ENCODE peak calls at places on chromosomes 11 and 22, in ten cellular contexts. One of them, this sample, is unnamed.

GRCh38 chr11:120056301-120057027 is 81.4 kb downstream of the TRIM29 start:
- DNase-seq in DND-41: no peak
- DNase-seq in WTC11: no peak
- DNase-seq in lower lobe of right lung: no peak
- DNase-seq in fibroblast of pulmonary artery: no peak
- DNase-seq in D721Med: no peak
- DNase-seq in mucosa of descending colon: no peak
- DNase-seq in HFFc6: no peak
- DNase-seq in lung: no peak
- DNase-seq in fibroblast of the aortic adventitia: no peak
- DNase-seq in this sample: no peak

GRCh38 chr11:78796956-78797355 is 222.3 kb upstream of the NARS2 start:
- DNase-seq in DND-41: no peak
- DNase-seq in WTC11: no peak
- DNase-seq in lower lobe of right lung: no peak
- DNase-seq in fibroblast of pulmonary artery: peak
- DNase-seq in D721Med: no peak
- DNase-seq in mucosa of descending colon: no peak
- DNase-seq in HFFc6: peak
- DNase-seq in lung: no peak
- DNase-seq in fibroblast of the aortic adventitia: peak
- DNase-seq in this sample: no peak

GRCh38 chr11:120271672-120272071 is 31.7 kb downstream of the POU2F3 start:
- DNase-seq in DND-41: no peak
- DNase-seq in WTC11: no peak
- DNase-seq in lower lobe of right lung: no peak
- DNase-seq in fibroblast of pulmonary artery: no peak
- DNase-seq in D721Med: no peak
- DNase-seq in mucosa of descending colon: no peak
- DNase-seq in HFFc6: no peak
- DNase-seq in lung: no peak
- DNase-seq in fibroblast of the aortic adventitia: no peak
- DNase-seq in this sample: no peak

GRCh38 chr22:42202669-42203068 is 67.8 kb downstream of the TCF20 start:
- DNase-seq in DND-41: no peak
- DNase-seq in WTC11: no peak
- DNase-seq in lower lobe of right lung: no peak
- DNase-seq in fibroblast of pulmonary artery: peak
- DNase-seq in D721Med: no peak
- DNase-seq in mucosa of descending colon: no peak
- DNase-seq in HFFc6: no peak
- DNase-seq in lung: no peak
- DNase-seq in fibroblast of the aortic adventitia: no peak
- DNase-seq in this sample: peak

GRCh38 chr22:36828815-36829214 is 12.0 kb upstream of the PVALB start:
- DNase-seq in DND-41: no peak
- DNase-seq in WTC11: no peak
- DNase-seq in lower lobe of right lung: no peak
- DNase-seq in fibroblast of pulmonary artery: no peak
- DNase-seq in D721Med: no peak
- DNase-seq in mucosa of descending colon: no peak
- DNase-seq in HFFc6: no peak
- DNase-seq in lung: no peak
- DNase-seq in fibroblast of the aortic adventitia: no peak
- DNase-seq in this sample: no peak

GRCh38 chr11:92125316-92125715 is 99.3 kb upstream of the FAT3 start:
- DNase-seq in DND-41: no peak
- DNase-seq in WTC11: no peak
- DNase-seq in lower lobe of right lung: no peak
- DNase-seq in fibroblast of pulmonary artery: no peak
- DNase-seq in D721Med: no peak
- DNase-seq in mucosa of descending colon: no peak
- DNase-seq in HFFc6: no peak
- DNase-seq in lung: no peak
- DNase-seq in fibroblast of the aortic adventitia: no peak
- DNase-seq in this sample: no peak

GRCh38 chr22:19174106-19175025 is 4.2 kb downstream of the SLC25A1 start:
- DNase-seq in DND-41: no peak
- DNase-seq in WTC11: peak
- DNase-seq in lower lobe of right lung: no peak
- DNase-seq in fibroblast of pulmonary artery: peak
- DNase-seq in D721Med: no peak
- DNase-seq in mucosa of descending colon: peak
- DNase-seq in HFFc6: peak
- DNase-seq in lung: no peak
- DNase-seq in fibroblast of the aortic adventitia: peak
- DNase-seq in this sample: no peak

GRCh38 chr11:3665336-3666022 is 5.7 kb downstream of the CHRNA10 start:
- DNase-seq in DND-41: no peak
- DNase-seq in WTC11: no peak
- DNase-seq in lower lobe of right lung: no peak
- DNase-seq in fibroblast of pulmonary artery: no peak
- DNase-seq in D721Med: no peak
- DNase-seq in mucosa of descending colon: no peak
- DNase-seq in HFFc6: no peak
- DNase-seq in lung: no peak
- DNase-seq in fibroblast of the aortic adventitia: no peak
- DNase-seq in this sample: no peak

GRCh38 chr22:22042599-22043295 is 60.2 kb upstream of the TOP3B start:
- DNase-seq in DND-41: no peak
- DNase-seq in WTC11: no peak
- DNase-seq in lower lobe of right lung: no peak
- DNase-seq in fibroblast of pulmonary artery: no peak
- DNase-seq in D721Med: no peak
- DNase-seq in mucosa of descending colon: no peak
- DNase-seq in HFFc6: no peak
- DNase-seq in lung: no peak
- DNase-seq in fibroblast of the aortic adventitia: no peak
- DNase-seq in this sample: no peak

GRCh38 chr22:22045576-22046335 is 63.2 kb upstream of the TOP3B start:
- DNase-seq in DND-41: no peak
- DNase-seq in WTC11: no peak
- DNase-seq in lower lobe of right lung: no peak
- DNase-seq in fibroblast of pulmonary artery: no peak
- DNase-seq in D721Med: no peak
- DNase-seq in mucosa of descending colon: no peak
- DNase-seq in HFFc6: no peak
- DNase-seq in lung: no peak
- DNase-seq in fibroblast of the aortic adventitia: no peak
- DNase-seq in this sample: no peak

GRCh38 chr22:22044153-22044552 is 61.6 kb upstream of the TOP3B start:
- DNase-seq in DND-41: no peak
- DNase-seq in WTC11: no peak
- DNase-seq in lower lobe of right lung: no peak
- DNase-seq in fibroblast of pulmonary artery: no peak
- DNase-seq in D721Med: no peak
- DNase-seq in mucosa of descending colon: no peak
- DNase-seq in HFFc6: no peak
- DNase-seq in lung: no peak
- DNase-seq in fibroblast of the aortic adventitia: no peak
- DNase-seq in this sample: no peak

GRCh38 chr22:22042009-22042408 is 59.4 kb upstream of the TOP3B start:
- DNase-seq in DND-41: no peak
- DNase-seq in WTC11: no peak
- DNase-seq in lower lobe of right lung: no peak
- DNase-seq in fibroblast of pulmonary artery: no peak
- DNase-seq in D721Med: no peak
- DNase-seq in mucosa of descending colon: no peak
- DNase-seq in HFFc6: no peak
- DNase-seq in lung: no peak
- DNase-seq in fibroblast of the aortic adventitia: no peak
- DNase-seq in this sample: no peak

DNA sequence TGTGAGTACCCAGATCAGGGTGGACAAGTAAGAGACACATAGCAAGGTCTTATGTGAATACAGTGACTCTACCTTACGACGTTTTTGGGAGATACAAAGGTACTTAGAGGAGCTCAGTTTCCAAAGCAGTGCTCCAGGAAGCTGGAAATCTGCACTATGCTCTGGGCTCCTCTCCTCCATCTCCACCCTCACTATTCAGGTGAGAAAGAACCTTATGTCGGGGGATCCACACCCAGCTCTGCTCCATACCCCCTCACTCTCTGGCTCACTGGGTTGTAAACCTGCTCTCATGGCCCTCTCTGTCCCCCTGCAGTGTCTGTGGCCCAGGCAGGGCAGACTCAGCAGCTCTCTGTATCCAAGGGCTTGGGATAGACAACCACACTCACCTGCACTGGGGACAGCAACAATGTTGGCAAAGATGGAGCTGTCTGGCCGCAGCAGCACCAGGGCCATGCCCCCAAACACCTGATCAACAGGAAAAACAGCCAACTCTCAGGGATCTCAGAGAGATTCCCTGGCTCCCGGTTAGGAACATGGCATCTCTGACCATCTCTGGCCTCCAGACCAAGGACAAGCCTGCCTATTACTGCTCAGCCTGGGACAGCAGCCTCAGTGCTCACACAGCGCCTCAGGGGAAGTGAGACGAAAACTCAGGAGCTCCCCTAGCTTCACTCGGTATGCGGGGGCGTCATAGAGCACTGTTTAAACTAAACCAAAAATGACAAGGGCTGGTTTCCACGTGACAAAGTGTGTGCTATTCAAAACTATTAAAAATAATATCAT is 60.9 kb upstream of the TOP3B start:
- DNase-seq in DND-41: no peak
- DNase-seq in WTC11: no peak
- DNase-seq in lower lobe of right lung: no peak
- DNase-seq in fibroblast of pulmonary artery: no peak
- DNase-seq in D721Med: no peak
- DNase-seq in mucosa of descending colon: no peak
- DNase-seq in HFFc6: no peak
- DNase-seq in lung: no peak
- DNase-seq in fibroblast of the aortic adventitia: no peak
- DNase-seq in this sample: no peak
- TF ChIP-seq CTCF in DND-41: no peak
- TF ChIP-seq CTCF in WTC11: no peak
- TF ChIP-seq CTCF in lower lobe of right lung: no peak
- TF ChIP-seq CTCF in fibroblast of pulmonary artery: no peak
- TF ChIP-seq CTCF in D721Med: no peak
- TF ChIP-seq CTCF in mucosa of descending colon: no peak
- TF ChIP-seq CTCF in HFFc6: no peak
- TF ChIP-seq CTCF in lung: no peak
- TF ChIP-seq CTCF in fibroblast of the aortic adventitia: no peak
- TF ChIP-seq CTCF in this sample: no peak

DNA sequence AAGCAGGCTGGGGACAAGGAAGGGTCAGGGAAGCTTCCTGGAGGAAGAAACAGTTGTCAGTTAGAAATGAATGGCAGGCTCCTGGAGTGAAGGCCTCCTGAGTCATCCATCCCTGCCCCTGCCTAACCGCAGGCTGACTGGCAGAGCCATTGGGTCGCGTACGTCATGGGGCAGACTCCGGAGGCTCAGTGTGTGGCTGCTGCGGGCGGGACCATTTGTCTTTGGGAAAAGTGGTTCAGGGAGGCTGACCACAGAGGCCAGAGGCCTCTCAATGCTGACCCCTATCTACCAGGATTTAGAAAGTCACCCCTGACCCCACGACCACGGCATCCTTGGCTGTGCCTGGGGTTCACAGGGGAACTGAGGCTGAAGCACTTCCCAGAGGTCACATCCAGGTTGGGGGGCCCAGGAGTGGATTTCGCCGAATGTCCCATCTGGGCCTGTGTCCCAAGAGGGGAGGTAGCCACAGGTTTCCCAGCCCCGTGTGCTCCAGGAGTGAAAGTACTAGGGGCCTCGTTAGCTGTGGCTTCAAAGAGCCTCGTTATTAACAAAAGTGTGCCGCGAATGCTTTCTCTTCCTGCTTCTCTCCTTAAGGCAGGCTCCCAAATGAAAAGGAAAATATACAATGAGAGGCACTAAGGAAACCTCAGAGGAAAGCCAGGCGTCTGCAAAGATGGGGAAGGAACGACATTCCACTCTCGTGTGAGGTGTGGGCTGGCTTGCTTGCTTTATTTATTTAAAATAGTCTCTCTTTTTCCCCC is 58.9 kb downstream of the FLRT1 start:
- DNase-seq in DND-41: no peak
- DNase-seq in WTC11: no peak
- DNase-seq in lower lobe of right lung: no peak
- DNase-seq in fibroblast of pulmonary artery: peak
- DNase-seq in D721Med: no peak
- DNase-seq in mucosa of descending colon: no peak
- DNase-seq in HFFc6: peak
- DNase-seq in lung: no peak
- DNase-seq in fibroblast of the aortic adventitia: peak
- DNase-seq in this sample: peak
- TF ChIP-seq CTCF in DND-41: no peak
- TF ChIP-seq CTCF in WTC11: no peak
- TF ChIP-seq CTCF in lower lobe of right lung: no peak
- TF ChIP-seq CTCF in fibroblast of pulmonary artery: no peak
- TF ChIP-seq CTCF in D721Med: no peak
- TF ChIP-seq CTCF in mucosa of descending colon: no peak
- TF ChIP-seq CTCF in HFFc6: no peak
- TF ChIP-seq CTCF in lung: no peak
- TF ChIP-seq CTCF in fibroblast of the aortic adventitia: no peak
- TF ChIP-seq CTCF in this sample: no peak

DNA sequence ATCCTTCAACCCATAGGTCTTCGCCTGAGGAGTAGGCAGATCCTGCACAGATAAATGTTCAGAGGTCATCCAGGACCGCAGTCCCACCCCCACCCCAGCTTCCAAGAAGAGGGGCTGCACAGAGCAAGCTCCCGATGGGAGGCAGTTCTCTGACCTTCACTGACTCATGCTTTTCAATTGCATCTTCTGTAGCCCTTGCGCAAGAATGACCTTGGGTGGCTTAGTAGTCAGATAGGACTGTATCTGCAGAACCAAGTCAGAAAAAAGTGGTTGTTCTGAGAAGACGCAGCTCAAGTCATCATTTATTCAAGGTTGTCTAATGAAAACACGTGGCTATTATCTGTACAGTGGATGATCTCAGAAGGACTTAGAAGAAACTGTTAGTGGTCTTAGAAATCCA is 16.4 kb upstream of the GRAMD1B start:
- DNase-seq in DND-41: no peak
- DNase-seq in WTC11: no peak
- DNase-seq in lower lobe of right lung: no peak
- DNase-seq in fibroblast of pulmonary artery: peak
- DNase-seq in D721Med: no peak
- DNase-seq in mucosa of descending colon: no peak
- DNase-seq in HFFc6: peak
- DNase-seq in lung: no peak
- DNase-seq in fibroblast of the aortic adventitia: no peak
- DNase-seq in this sample: peak
- TF ChIP-seq CTCF in DND-41: no peak
- TF ChIP-seq CTCF in WTC11: no peak
- TF ChIP-seq CTCF in lower lobe of right lung: no peak
- TF ChIP-seq CTCF in fibroblast of pulmonary artery: no peak
- TF ChIP-seq CTCF in D721Med: no peak
- TF ChIP-seq CTCF in mucosa of descending colon: no peak
- TF ChIP-seq CTCF in HFFc6: no peak
- TF ChIP-seq CTCF in lung: no peak
- TF ChIP-seq CTCF in fibroblast of the aortic adventitia: no peak
- TF ChIP-seq CTCF in this sample: no peak

GRCh38 chr22:46835693-46836092 is 73.2 kb downstream of the TBC1D22A start:
- DNase-seq in DND-41: no peak
- DNase-seq in WTC11: no peak
- DNase-seq in lower lobe of right lung: no peak
- DNase-seq in fibroblast of pulmonary artery: no peak
- DNase-seq in D721Med: no peak
- DNase-seq in mucosa of descending colon: no peak
- DNase-seq in HFFc6: no peak
- DNase-seq in lung: no peak
- DNase-seq in fibroblast of the aortic adventitia: no peak
- DNase-seq in this sample: no peak

GRCh38 chr22:46835288-46835687 is 72.8 kb downstream of the TBC1D22A start:
- DNase-seq in DND-41: no peak
- DNase-seq in WTC11: no peak
- DNase-seq in lower lobe of right lung: no peak
- DNase-seq in fibroblast of pulmonary artery: no peak
- DNase-seq in D721Med: no peak
- DNase-seq in mucosa of descending colon: no peak
- DNase-seq in HFFc6: no peak
- DNase-seq in lung: no peak
- DNase-seq in fibroblast of the aortic adventitia: no peak
- DNase-seq in this sample: no peak

GRCh38 chr22:46830001-46830715 is 67.7 kb downstream of the TBC1D22A start:
- DNase-seq in DND-41: no peak
- DNase-seq in WTC11: no peak
- DNase-seq in lower lobe of right lung: no peak
- DNase-seq in fibroblast of pulmonary artery: peak
- DNase-seq in D721Med: no peak
- DNase-seq in mucosa of descending colon: peak
- DNase-seq in HFFc6: peak
- DNase-seq in lung: no peak
- DNase-seq in fibroblast of the aortic adventitia: peak
- DNase-seq in this sample: no peak

GRCh38 chr22:46830841-46831240 is 68.4 kb downstream of the TBC1D22A start:
- DNase-seq in DND-41: no peak
- DNase-seq in WTC11: no peak
- DNase-seq in lower lobe of right lung: no peak
- DNase-seq in fibroblast of pulmonary artery: no peak
- DNase-seq in D721Med: no peak
- DNase-seq in mucosa of descending colon: peak
- DNase-seq in HFFc6: peak
- DNase-seq in lung: no peak
- DNase-seq in fibroblast of the aortic adventitia: no peak
- DNase-seq in this sample: no peak

DNA sequence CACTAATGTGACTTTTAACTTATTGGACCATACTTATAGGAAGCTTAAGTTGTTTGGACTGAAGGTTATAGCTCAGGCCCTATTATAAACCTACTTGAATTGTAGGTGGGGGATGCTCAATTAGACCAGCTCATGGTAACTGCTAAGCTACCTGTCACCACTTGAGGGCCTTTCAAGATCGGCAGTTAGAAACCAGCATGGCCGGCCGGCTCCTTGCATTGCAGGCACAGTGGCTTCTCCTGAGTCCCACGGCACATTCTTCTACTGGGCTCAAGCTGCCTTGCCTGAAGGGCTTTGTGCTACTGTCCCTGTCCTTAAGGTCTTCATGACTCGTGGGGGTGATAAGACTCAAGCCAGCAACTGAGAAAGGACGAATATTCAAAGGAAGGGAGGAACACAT is 70.8 kb downstream of the TBC1D22A start:
- DNase-seq in DND-41: no peak
- DNase-seq in WTC11: peak
- DNase-seq in lower lobe of right lung: no peak
- DNase-seq in fibroblast of pulmonary artery: peak
- DNase-seq in D721Med: no peak
- DNase-seq in mucosa of descending colon: no peak
- DNase-seq in HFFc6: no peak
- DNase-seq in lung: no peak
- DNase-seq in fibroblast of the aortic adventitia: no peak
- DNase-seq in this sample: no peak
- TF ChIP-seq CTCF in DND-41: peak
- TF ChIP-seq CTCF in WTC11: no peak
- TF ChIP-seq CTCF in lower lobe of right lung: no peak
- TF ChIP-seq CTCF in fibroblast of pulmonary artery: peak
- TF ChIP-seq CTCF in D721Med: no peak
- TF ChIP-seq CTCF in mucosa of descending colon: no peak
- TF ChIP-seq CTCF in HFFc6: peak
- TF ChIP-seq CTCF in lung: no peak
- TF ChIP-seq CTCF in fibroblast of the aortic adventitia: peak
- TF ChIP-seq CTCF in this sample: no peak